ENCODE peak calls at places on chromosomes 2 and 18, in ten cellular contexts. T, R, N, V, X, I, L, J, Q and G are unnamed samples.

GRCh38 chr2:5695641-5696350 is 3.6 kb downstream of the SOX11 start:
- DNase-seq in N (peak), L (no peak), J (no peak), T (no peak), X (no peak), Q (peak), I (peak), V (no peak), R (peak), G (no peak)

GRCh38 chr2:232238108-232238507 is 140.4 kb upstream of the ALPP start:
- DNase-seq in I (no peak), L (no peak), X (no peak), N (peak), Q (no peak), T (no peak), R (no peak), V (no peak), J (no peak), G (no peak)

GRCh38 chr18:75041586-75041985 is 167.4 kb downstream of the PTGR3 start:
- DNase-seq in R (no peak), I (peak), Q (no peak), V (no peak), N (peak), T (no peak), J (no peak), X (peak), L (no peak), G (no peak)

GRCh38 chr2:183242937-183243336 is 118.7 kb downstream of the NUP35 start:
- DNase-seq in V (no peak), T (no peak), L (no peak), X (no peak), J (no peak), I (peak), N (peak), R (no peak), Q (no peak), G (no peak)

GRCh38 chr2:31322376-31322775 is 88.4 kb downstream of the EHD3 start:
- DNase-seq in N (peak), V (no peak), J (no peak), Q (no peak), X (no peak), L (no peak), I (peak), T (no peak), R (no peak), G (no peak)

GRCh38 chr2:212537311-212538155 is 1.1 kb downstream of the ERBB4 start:
- DNase-seq in J (no peak), Q (peak), I (peak), V (peak), N (no peak), R (no peak), X (peak), T (peak), L (no peak), G (peak)

GRCh38 chr2:98027535-98027934 is 31.8 kb upstream of the TMEM131 start:
- DNase-seq in N (no peak), V (no peak), I (no peak), X (no peak), L (no peak), R (no peak), J (no peak), Q (no peak), T (no peak), G (no peak)

GRCh38 chr2:176585791-176586190 is 316.5 kb downstream of the MTX2 start:
- DNase-seq in J (no peak), X (no peak), R (no peak), N (no peak), T (no peak), L (no peak), V (no peak), Q (no peak), I (no peak), G (no peak)

GRCh38 chr2:239154971-239155805 is 245.6 kb downstream of the HDAC4 start:
- DNase-seq in I (no peak), J (no peak), V (no peak), R (no peak), Q (no peak), L (peak), T (peak), X (no peak), N (no peak), G (peak)

GRCh38 chr2:187985923-187986322 is 305.8 kb upstream of the GULP1 start:
- DNase-seq in Q (no peak), R (no peak), V (no peak), L (no peak), X (no peak), N (peak), T (no peak), J (no peak), I (peak), G (no peak)

GRCh38 chr2:216083464-216084279 is 2.0 kb downstream of the TMEM169 start:
- DNase-seq in V (no peak), N (peak), R (no peak), L (no peak), X (peak), Q (peak), T (no peak), I (peak), J (no peak), G (no peak)

GRCh38 chr18:62847081-62847480 is 131.7 kb downstream of the PHLPP1 start:
- DNase-seq in I (no peak), Q (no peak), T (no peak), X (no peak), R (no peak), N (no peak), L (no peak), J (no peak), V (no peak), G (no peak)

GRCh38 chr18:21004721-21005120 is 106.9 kb downstream of the ROCK1 start:
- DNase-seq in L (no peak), I (peak), X (peak), J (peak), Q (no peak), V (no peak), T (no peak), N (peak), R (peak), G (no peak)

GRCh38 chr2:39919511-39920317 is 140.7 kb upstream of the THUMPD2 start:
- DNase-seq in X (no peak), J (no peak), T (no peak), R (no peak), N (no peak), Q (no peak), I (no peak), V (no peak), L (no peak), G (no peak)

GRCh38 chr2:170743530-170744239 is 26.5 kb upstream of the ERICH2 start:
- DNase-seq in L (no peak), Q (peak), N (no peak), I (no peak), J (no peak), T (peak), X (no peak), R (no peak), V (no peak), G (no peak)

GRCh38 chr2:62208758-62209114 is 12.8 kb downstream of the B3GNT2 start:
- DNase-seq in J (no peak), Q (no peak), R (no peak), L (peak), T (no peak), I (no peak), N (no peak), X (no peak), V (no peak), G (no peak)

GRCh38 chr18:45122510-45122909 is 441.8 kb downstream of the SETBP1 start:
- DNase-seq in I (no peak), N (no peak), L (no peak), J (no peak), T (no peak), R (no peak), Q (no peak), V (no peak), X (no peak), G (no peak)

GRCh38 chr2:241279413-241279812 is 36.1 kb downstream of the HDLBP start:
- DNase-seq in V (no peak), I (no peak), R (no peak), L (no peak), X (no peak), N (peak), J (no peak), Q (no peak), T (peak), G (no peak)

GRCh38 chr2:7868836-7869235 is 813.0 kb upstream of the ID2 start:
- DNase-seq in X (no peak), V (no peak), R (no peak), L (no peak), J (no peak), I (no peak), N (no peak), T (no peak), Q (no peak), G (no peak)

GRCh38 chr2:226362991-226363390 is 436.6 kb downstream of the IRS1 start:
- DNase-seq in I (peak), V (no peak), J (no peak), L (no peak), R (no peak), X (peak), N (peak), T (no peak), Q (no peak), G (no peak)

GRCh38 chr18:76139844-76140243 is 355.2 kb downstream of the ZNF516 start:
- DNase-seq in Q (no peak), R (no peak), T (no peak), I (no peak), N (no peak), V (no peak), L (no peak), J (no peak), X (no peak), G (no peak)